ENCODE peak calls at places on chromosomes 3 and 15, in ten cellular contexts. L, E, N, K, Z, B, D, V, A and H are unnamed samples.

GRCh38 chr3:38370149-38370548 is 23.6 kb downstream of the XYLB start:
- DNase-seq in A (no peak), V (no peak), K (no peak), E (no peak), N (no peak), B (no peak), D (no peak), L (no peak), Z (no peak), H (no peak)

GRCh38 chr3:188760408-188760807 is 411.4 kb upstream of the TPRG1 start:
- DNase-seq in D (no peak), B (no peak), V (no peak), Z (no peak), A (no peak), L (no peak), N (no peak), K (no peak), E (no peak), H (no peak)

GRCh38 chr3:121995190-121996137 is 26.6 kb downstream of the ILDR1 start:
- DNase-seq in A (peak), D (peak), E (peak), N (no peak), B (peak), K (peak), V (peak), Z (peak), L (peak), H (peak)

GRCh38 chr3:123627673-123628670 is 43.1 kb upstream of the HACD2 start:
- DNase-seq in E (no peak), L (no peak), A (no peak), K (peak), D (no peak), Z (no peak), B (no peak), V (no peak), N (no peak), H (no peak)

GRCh38 chr3:63967675-63968611 is 55.4 kb downstream of the PSMD6 start:
- DNase-seq in N (peak), K (peak), E (no peak), B (no peak), D (no peak), V (no peak), Z (no peak), L (peak), A (no peak), H (peak)

GRCh38 chr3:174202561-174202960 is 656.6 kb upstream of the NAALADL2 start:
- DNase-seq in D (no peak), Z (no peak), L (no peak), V (no peak), K (no peak), E (no peak), N (no peak), B (no peak), A (peak), H (no peak)

GRCh38 chr15:70195808-70196304 is 98.1 kb upstream of the TLE3 start:
- DNase-seq in D (peak), L (peak), V (peak), K (peak), E (peak), B (peak), N (no peak), Z (peak), A (peak), H (peak)

GRCh38 chr3:20573175-20573574 is 387.2 kb upstream of the SGO1 start:
- DNase-seq in Z (peak), B (no peak), K (no peak), E (no peak), N (no peak), V (no peak), A (no peak), L (no peak), D (no peak), H (no peak)

GRCh38 chr3:84772841-84773240 is 185.9 kb upstream of the CADM2 start:
- DNase-seq in N (no peak), B (no peak), Z (no peak), V (peak), E (no peak), L (no peak), K (no peak), A (peak), D (no peak), H (no peak)

GRCh38 chr15:100383302-100384107 is 41.7 kb upstream of the ADAMTS17 start:
- DNase-seq in D (no peak), A (peak), V (peak), Z (no peak), L (peak), N (no peak), E (peak), K (peak), B (peak), H (peak)

GRCh38 chr3:52523386-52524257 is 10.0 kb downstream of the NT5DC2 start:
- DNase-seq in K (no peak), E (no peak), B (no peak), A (no peak), L (no peak), N (no peak), Z (no peak), V (no peak), D (no peak), H (no peak)

GRCh38 chr3:151468284-151468917 is 7.5 kb upstream of the IGSF10 start:
- DNase-seq in V (peak), N (peak), K (peak), E (peak), D (peak), Z (no peak), L (peak), B (peak), A (peak), H (peak)

GRCh38 chr3:183192650-183193300 is 30.2 kb upstream of the LAMP3 start:
- DNase-seq in L (peak), E (no peak), Z (no peak), K (no peak), B (peak), V (no peak), D (no peak), N (no peak), A (peak), H (no peak)

GRCh38 chr3:10377148-10377725 is 56.3 kb upstream of the SEC13 start:
- DNase-seq in D (no peak), E (no peak), Z (no peak), B (no peak), N (no peak), V (no peak), A (no peak), L (no peak), K (no peak), H (no peak)

GRCh38 chr3:61560452-61561373 is 658 bp upstream of the PTPRG start:
- DNase-seq in L (peak), D (peak), N (no peak), V (peak), A (no peak), B (peak), Z (peak), E (peak), K (peak), H (peak)

GRCh38 chr3:139572847-139573672 is 33.5 kb upstream of the RBP1 start:
- DNase-seq in L (no peak), N (no peak), B (no peak), A (no peak), K (no peak), Z (no peak), D (no peak), V (no peak), E (no peak), H (peak)

GRCh38 chr15:97652700-97653167 is 307.8 kb upstream of the ARRDC4 start:
- DNase-seq in V (no peak), D (no peak), Z (no peak), N (no peak), B (no peak), K (peak), L (peak), E (no peak), A (no peak), H (no peak)

GRCh38 chr3:126948980-126949535 is 33.9 kb upstream of the PLXNA1 start:
- DNase-seq in B (no peak), A (no peak), V (no peak), Z (no peak), N (no peak), D (no peak), L (no peak), K (no peak), E (no peak), H (no peak)

GRCh38 chr15:98503970-98504369 is 144.4 kb upstream of the IGF1R start:
- DNase-seq in A (no peak), Z (no peak), K (no peak), L (no peak), V (no peak), D (no peak), E (no peak), N (no peak), B (no peak), H (no peak)

GRCh38 chr3:178680489-178680888 is 144.3 kb downstream of the KCNMB2 start:
- DNase-seq in B (no peak), A (no peak), E (no peak), N (no peak), K (no peak), V (no peak), Z (no peak), L (no peak), D (no peak), H (no peak)

GRCh38 chr15:69729167-69729748 is 276.6 kb downstream of the RPLP1 start:
- DNase-seq in L (peak), D (no peak), E (peak), V (peak), K (peak), N (peak), Z (peak), B (no peak), A (peak), H (peak)

GRCh38 chr3:171225101-171225674 is 198.7 kb upstream of the SLC2A2 start:
- DNase-seq in Z (no peak), N (no peak), D (no peak), B (no peak), L (no peak), V (no peak), K (no peak), A (no peak), E (no peak), H (no peak)

GRCh38 chr3:194849166-194849875 is 163.6 kb downstream of the FAM43A start:
- DNase-seq in E (no peak), D (no peak), B (no peak), N (no peak), Z (no peak), K (no peak), A (no peak), V (no peak), L (no peak), H (no peak)

GRCh38 chr3:71872256-71872655 is 87.3 kb upstream of the PROK2 start:
- DNase-seq in D (no peak), L (no peak), E (no peak), N (no peak), Z (no peak), B (no peak), V (no peak), K (no peak), A (no peak), H (no peak)

GRCh38 chr15:101090460-101090853 is 161.4 kb downstream of the CHSY1 start:
- DNase-seq in D (no peak), Z (no peak), B (no peak), L (no peak), E (no peak), V (no peak), K (no peak), N (no peak), A (no peak), H (no peak)

GRCh38 chr3:175208316-175208715 is 349.2 kb downstream of the NAALADL2 start:
- DNase-seq in N (no peak), L (no peak), A (no peak), K (no peak), D (no peak), E (no peak), V (no peak), B (no peak), Z (no peak), H (peak)

GRCh38 chr3:130971208-130971607 is 55.4 kb downstream of the ASTE1 start:
- DNase-seq in N (no peak), B (no peak), V (no peak), L (no peak), K (no peak), Z (no peak), D (no peak), E (no peak), A (peak), H (no peak)

GRCh38 chr3:195219351-195220045 is 51.5 kb downstream of the XXYLT1 start:
- DNase-seq in K (no peak), B (no peak), Z (no peak), N (no peak), D (no peak), L (no peak), E (no peak), V (no peak), A (no peak), H (no peak)

GRCh38 chr3:94115482-94115881 is 52.6 kb downstream of the NSUN3 start:
- DNase-seq in L (peak), E (peak), N (no peak), A (peak), B (no peak), K (no peak), D (peak), Z (peak), V (peak), H (peak)

GRCh38 chr3:123658118-123658859 is 73.4 kb upstream of the HACD2 start:
- DNase-seq in V (no peak), Z (no peak), K (peak), D (no peak), N (no peak), B (no peak), A (peak), E (no peak), L (no peak), H (no peak)

GRCh38 chr3:49122886-49123545 is 2.4 kb upstream of the USP19 start:
- DNase-seq in D (no peak), E (no peak), N (no peak), B (no peak), A (no peak), L (no peak), Z (no peak), K (no peak), V (no peak), H (no peak)

GRCh38 chr3:123068227-123069020 is 1.6 kb downstream of the PDIA5 start:
- DNase-seq in D (no peak), V (no peak), E (no peak), K (peak), N (no peak), L (peak), A (peak), B (no peak), Z (no peak), H (no peak)

GRCh38 chr15:92531406-92531805 is 124.2 kb downstream of the FAM174B start:
- DNase-seq in B (no peak), A (no peak), Z (no peak), N (no peak), K (no peak), L (no peak), E (no peak), D (no peak), V (no peak), H (no peak)

GRCh38 chr15:84944311-84944710 is 37.3 kb upstream of the PDE8A start:
- DNase-seq in K (no peak), D (no peak), V (no peak), L (no peak), E (no peak), Z (no peak), A (no peak), N (no peak), B (no peak), H (no peak)